ENCODE peak calls at places on chromosomes 4 and X, in seven cellular contexts. S, U, I, V, A, Q and R are unnamed samples.

GRCh38 chr4:127783026-127783769 is 1.1 kb downstream of the HSPA4L start:
- DNase-seq in S (peak), U (no peak), I (peak), V (no peak), A (no peak), Q (peak), R (peak)

GRCh38 chr4:121633642-121634041 is 63.1 kb downstream of the ANXA5 start:
- DNase-seq in S (no peak), U (no peak), I (no peak), V (no peak), A (no peak), Q (no peak), R (no peak)

GRCh38 chr4:7725951-7726350 is 213.7 kb downstream of the AFAP1 start:
- DNase-seq in S (no peak), U (no peak), I (no peak), V (no peak), A (no peak), Q (no peak), R (no peak)

GRCh38 chr4:68175562-68176155 is 46.0 kb upstream of the TMPRSS11F start:
- DNase-seq in S (peak), U (peak), I (peak), V (peak), A (no peak), Q (peak), R (peak)

GRCh38 chr4:48227662-48228061 is 42.0 kb downstream of the TEC start:
- DNase-seq in S (no peak), U (no peak), I (no peak), V (no peak), A (no peak), Q (no peak), R (no peak)

GRCh38 chr4:75327804-75328512 is 186.2 kb downstream of the RCHY1 start:
- DNase-seq in S (no peak), U (no peak), I (no peak), V (no peak), A (no peak), Q (no peak), R (no peak)

GRCh38 chrX:153732406-153732805 is 7.8 kb downstream of the ABCD1 start:
- DNase-seq in S (no peak), U (no peak), I (no peak), V (no peak), A (no peak), Q (no peak), R (no peak)

GRCh38 chrX:153190384-153190783 is 11.3 kb downstream of the MAGEA1 start:
- DNase-seq in S (no peak), U (no peak), I (no peak), V (no peak), A (no peak), Q (no peak), R (no peak)

GRCh38 chrX:144683247-144683646 is 564.1 kb upstream of the SPANXN1 start:
- DNase-seq in S (no peak), U (no peak), I (no peak), V (no peak), A (no peak), Q (no peak), R (no peak)

GRCh38 chr4:6350646-6351045 is 81.0 kb downstream of the WFS1 start:
- DNase-seq in S (no peak), U (no peak), I (no peak), V (no peak), A (no peak), Q (no peak), R (no peak)

GRCh38 chrX:152945021-152945979 is 47.4 kb downstream of the ZNF185 start:
- DNase-seq in S (no peak), U (no peak), I (no peak), V (no peak), A (no peak), Q (no peak), R (no peak)

GRCh38 chr4:1403591-1404572 is 2.4 kb downstream of the NKX1-1 start:
- DNase-seq in S (no peak), U (no peak), I (no peak), V (no peak), A (no peak), Q (no peak), R (peak)

GRCh38 chr4:85084371-85085170 is 118.1 kb upstream of the WDFY3 start:
- DNase-seq in S (peak), U (no peak), I (peak), V (peak), A (no peak), Q (peak), R (peak)

GRCh38 chr4:167897116-167897515 is 195.2 kb upstream of the ANXA10 start:
- DNase-seq in S (peak), U (no peak), I (no peak), V (no peak), A (peak), Q (peak), R (peak)
- TF ChIP-seq SIN3A in S (no peak), U (no peak), I (no peak), V (no peak), A (no peak), Q (no peak), R (no peak)

DNA sequence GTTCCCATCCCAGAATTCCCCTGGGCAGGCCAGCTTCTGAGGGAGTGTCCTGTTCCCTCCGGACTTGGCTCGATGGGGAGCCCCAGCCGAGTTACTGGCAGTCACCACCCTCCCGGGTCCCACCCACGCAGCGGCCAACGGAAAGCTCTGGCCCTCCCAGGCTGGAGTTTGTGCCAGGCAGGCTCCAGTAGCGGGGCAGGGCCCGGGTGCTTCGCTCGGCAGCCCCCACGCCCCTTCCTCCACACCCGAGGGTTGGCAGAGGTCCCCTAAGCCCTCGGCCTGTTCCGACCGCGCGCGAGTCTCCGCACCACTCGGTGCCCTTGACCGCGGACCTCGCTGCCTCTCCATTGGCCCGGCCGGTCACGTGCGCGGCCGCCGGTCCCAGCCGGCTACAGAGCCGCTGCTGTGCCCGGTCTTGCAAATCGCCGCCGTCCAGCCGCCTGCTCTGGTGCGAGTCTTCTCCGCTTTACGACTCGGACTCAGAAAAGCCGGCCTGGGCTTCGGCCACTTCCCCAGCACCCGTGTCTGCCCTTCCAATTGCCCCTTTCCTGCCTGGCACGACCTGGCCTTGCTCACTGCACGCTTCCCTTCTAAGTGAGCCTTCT is 20.8 kb upstream of the MTM1 start:
- DNase-seq in S (no peak), U (no peak), I (peak), V (no peak), A (no peak), Q (no peak), R (peak)
- TF ChIP-seq SIN3A in S (no peak), U (no peak), I (no peak), V (no peak), A (no peak), Q (peak), R (no peak)

GRCh38 chr4:336099-336892 is 1.3 kb upstream of the ZNF141 start:
- DNase-seq in S (no peak), U (no peak), I (no peak), V (no peak), A (no peak), Q (no peak), R (peak)
- TF ChIP-seq SIN3A in S (no peak), U (no peak), I (no peak), V (no peak), A (no peak), Q (no peak), R (no peak)

GRCh38 chr4:41661447-41662076 is 87.0 kb downstream of the PHOX2B start:
- DNase-seq in S (peak), U (no peak), I (peak), V (peak), A (no peak), Q (peak), R (peak)
- TF ChIP-seq SIN3A in S (no peak), U (no peak), I (no peak), V (no peak), A (no peak), Q (no peak), R (no peak)

GRCh38 chr4:16026155-16026761 is 57.6 kb downstream of the PROM1 start:
- DNase-seq in S (peak), U (peak), I (peak), V (peak), A (no peak), Q (peak), R (peak)
- TF ChIP-seq SIN3A in S (no peak), U (no peak), I (no peak), V (no peak), A (no peak), Q (no peak), R (no peak)